ENCODE peak calls at places on chromosomes 3 and 15, in six cellular contexts. D is right atrium auricular region, C is cardiac muscle cell, H is tibial artery, U is ovary, V is tibial nerve. X is an unnamed sample. For H3K4me1 and H3K27me3, the result is how much of the 10 kb centered on the place peaks cover.

GRCh38 chr3:158909870-158910269 is 108.0 kb downstream of the MFSD1 start:
- DNase-seq in D (no peak), C (no peak), H (no peak), U (no peak), V (no peak), X (no peak)

GRCh38 chr3:21237638-21238037 is 513.4 kb downstream of the ZNF385D start:
- DNase-seq in D (no peak), C (no peak), H (no peak), U (no peak), V (no peak), X (no peak)

GRCh38 chr3:135237371-135237770 is 442.3 kb downstream of the EPHB1 start:
- DNase-seq in D (no peak), C (no peak), H (no peak), U (no peak), V (no peak), X (no peak)

GRCh38 chr15:74564182-74564581 is 23.2 kb downstream of the ARID3B start:
- DNase-seq in D (no peak), C (no peak), H (no peak), U (no peak), V (no peak), X (no peak)

GRCh38 chr15:86002444-86002843 is 77.2 kb upstream of the AGBL1 start:
- DNase-seq in D (no peak), C (no peak), H (no peak), U (no peak), V (no peak), X (peak)

GRCh38 chr15:87863152-87863551 is 393.4 kb downstream of the NTRK3 start:
- DNase-seq in D (no peak), C (peak), H (no peak), U (no peak), V (no peak), X (peak)

GRCh38 chr3:170440346-170440745 is 21.7 kb downstream of the CLDN11 start:
- DNase-seq in D (no peak), C (no peak), H (no peak), U (no peak), V (no peak), X (no peak)

GRCh38 chr3:169128579-169128978 is 534.9 kb downstream of the MECOM start:
- DNase-seq in D (no peak), C (no peak), H (no peak), U (no peak), V (no peak), X (no peak)

GRCh38 chr15:96027501-96027900 is 303.0 kb upstream of the NR2F2 start:
- DNase-seq in D (no peak), C (no peak), H (no peak), U (no peak), V (no peak), X (no peak)

GRCh38 chr3:181252626-181253025 is 263.1 kb upstream of the DNAJC19 start:
- DNase-seq in D (no peak), C (no peak), H (no peak), U (no peak), V (no peak), X (no peak)

GRCh38 chr3:170740726-170741591 is 129.0 kb downstream of the RPL22L1 start:
- DNase-seq in D (peak), C (no peak), H (peak), U (peak), V (peak), X (peak)

GRCh38 chr15:80152896-80153876 is at the start of gene FAH:
- DNase-seq in D (no peak), C (peak), H (no peak), U (no peak), V (no peak), X (peak)

GRCh38 chr15:80568298-80568697 is 126.8 kb upstream of the ABHD17C start:
- DNase-seq in D (no peak), C (no peak), H (no peak), U (no peak), V (no peak), X (peak)

GRCh38 chr3:194057570-194058188 is 78.3 kb upstream of the HES1 start:
- DNase-seq in D (no peak), C (no peak), H (no peak), U (no peak), V (no peak), X (no peak)

GRCh38 chr3:60136606-60137005 is 1086.8 kb upstream of the CFAP20DC start:
- DNase-seq in D (no peak), C (no peak), H (no peak), U (no peak), V (no peak), X (no peak)

GRCh38 chr3:74048686-74049085 is 423.9 kb upstream of the PDZRN3 start:
- DNase-seq in D (no peak), C (no peak), H (no peak), U (no peak), V (no peak), X (no peak)

GRCh38 chr3:4752201-4753072 is 226.8 kb upstream of the BHLHE40 start:
- DNase-seq in D (no peak), C (peak), H (no peak), U (no peak), V (no peak), X (no peak)

GRCh38 chr3:36907911-36908646 is 36.8 kb downstream of the TRANK1 start:
- DNase-seq in D (peak), C (no peak), H (peak), U (peak), V (peak), X (no peak)

GRCh38 chr3:198112031-198112430 is 152.0 kb downstream of the LMLN start:
- DNase-seq in D (no peak), C (no peak), H (no peak), U (no peak), V (no peak), X (no peak)

GRCh38 chr3:59546522-59546921 is 496.7 kb upstream of the CFAP20DC start:
- DNase-seq in D (no peak), C (no peak), H (no peak), U (no peak), V (no peak), X (no peak)

GRCh38 chr3:177817746-177818145 is 620.5 kb upstream of the TBL1XR1 start:
- DNase-seq in D (no peak), C (no peak), H (no peak), U (no peak), V (no peak), X (no peak)

GRCh38 chr3:177823701-177824189 is 626.5 kb upstream of the TBL1XR1 start:
- DNase-seq in D (no peak), C (no peak), H (no peak), U (no peak), V (no peak), X (no peak)

GRCh38 chr3:177822826-177823225 is 625.5 kb upstream of the TBL1XR1 start:
- DNase-seq in D (no peak), C (no peak), H (no peak), U (no peak), V (no peak), X (no peak)

GRCh38 chr3:177818712-177819111 is 621.4 kb upstream of the TBL1XR1 start:
- DNase-seq in D (no peak), C (no peak), H (no peak), U (no peak), V (no peak), X (no peak)

GRCh38 chr3:177820683-177821316 is 623.5 kb upstream of the TBL1XR1 start:
- DNase-seq in D (no peak), C (no peak), H (no peak), U (no peak), V (no peak), X (no peak)
- H3K4me1 ChIP-seq in D (under half), C (under half), H (under half), U (under half), V (under half), X (under half)

DNA sequence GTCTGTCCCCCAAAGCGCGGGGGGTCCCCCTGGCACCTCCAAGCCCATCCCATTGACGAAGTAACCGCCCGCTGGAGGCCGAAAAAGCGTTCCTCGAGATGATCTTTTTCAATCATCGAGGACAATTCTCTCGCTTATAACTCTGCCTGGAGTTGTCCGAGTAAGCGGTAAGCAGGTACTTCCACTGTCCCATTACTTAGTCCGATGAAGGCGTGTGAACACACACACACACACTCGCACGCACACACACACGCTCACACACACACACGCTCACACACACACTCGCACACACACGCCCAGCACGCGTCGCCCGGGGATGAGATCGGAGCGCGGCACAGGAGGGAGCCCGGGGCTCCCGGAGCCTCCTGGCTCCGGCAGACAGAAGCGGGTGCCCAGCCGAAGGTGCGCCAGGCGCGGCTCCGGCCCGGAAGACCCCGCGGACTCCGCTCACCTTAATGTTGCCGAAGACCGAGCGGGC is 430 bp downstream of the SLCO2A1 start:
- DNase-seq in D (no peak), C (no peak), H (no peak), U (peak), V (no peak), X (no peak)
- H3K27ac ChIP-seq in D (peak), C (no peak), H (no peak), U (no peak), V (no peak), X (no peak)

DNA sequence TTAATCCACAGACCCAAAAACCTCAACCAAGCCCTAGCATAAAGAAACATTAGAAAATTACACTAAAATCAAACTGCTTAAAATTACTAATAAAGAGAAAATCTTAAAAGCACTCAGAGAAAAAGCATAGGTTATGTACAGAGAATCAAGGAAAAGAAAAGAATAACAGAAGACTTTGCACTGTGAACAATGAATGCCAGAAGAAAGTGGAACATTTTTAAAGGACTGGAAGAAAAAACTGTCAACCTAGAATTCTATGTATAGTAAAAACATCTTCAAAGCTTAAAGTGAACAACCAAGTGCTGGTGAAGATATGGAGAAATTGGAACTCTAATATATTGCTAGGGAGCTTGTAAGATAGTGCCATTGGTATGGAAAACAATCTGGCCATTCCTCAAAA is 82.7 kb upstream of the SLC6A11 start:
- DNase-seq in D (no peak), C (no peak), H (no peak), U (no peak), V (no peak), X (no peak)
- H3K27me3 ChIP-seq in D (under half), C (under half), H (under half), U (under half), V (under half), X (under half)

GRCh38 chr3:139300416-139300815 is 43.4 kb upstream of the MRPS22 start:
- DNase-seq in D (no peak), C (no peak), H (no peak), U (no peak), V (no peak), X (no peak)
- H3K4me1 ChIP-seq in D (under half), C (under half), H (under half), U (under half), V (under half), X (under half)

GRCh38 chr3:24145481-24145880 is 200.4 kb downstream of the NR1D2 start:
- DNase-seq in D (no peak), C (no peak), H (no peak), U (no peak), V (no peak), X (no peak)
- H3K27ac ChIP-seq in D (no peak), C (no peak), H (peak), U (no peak), V (no peak), X (peak)

DNA sequence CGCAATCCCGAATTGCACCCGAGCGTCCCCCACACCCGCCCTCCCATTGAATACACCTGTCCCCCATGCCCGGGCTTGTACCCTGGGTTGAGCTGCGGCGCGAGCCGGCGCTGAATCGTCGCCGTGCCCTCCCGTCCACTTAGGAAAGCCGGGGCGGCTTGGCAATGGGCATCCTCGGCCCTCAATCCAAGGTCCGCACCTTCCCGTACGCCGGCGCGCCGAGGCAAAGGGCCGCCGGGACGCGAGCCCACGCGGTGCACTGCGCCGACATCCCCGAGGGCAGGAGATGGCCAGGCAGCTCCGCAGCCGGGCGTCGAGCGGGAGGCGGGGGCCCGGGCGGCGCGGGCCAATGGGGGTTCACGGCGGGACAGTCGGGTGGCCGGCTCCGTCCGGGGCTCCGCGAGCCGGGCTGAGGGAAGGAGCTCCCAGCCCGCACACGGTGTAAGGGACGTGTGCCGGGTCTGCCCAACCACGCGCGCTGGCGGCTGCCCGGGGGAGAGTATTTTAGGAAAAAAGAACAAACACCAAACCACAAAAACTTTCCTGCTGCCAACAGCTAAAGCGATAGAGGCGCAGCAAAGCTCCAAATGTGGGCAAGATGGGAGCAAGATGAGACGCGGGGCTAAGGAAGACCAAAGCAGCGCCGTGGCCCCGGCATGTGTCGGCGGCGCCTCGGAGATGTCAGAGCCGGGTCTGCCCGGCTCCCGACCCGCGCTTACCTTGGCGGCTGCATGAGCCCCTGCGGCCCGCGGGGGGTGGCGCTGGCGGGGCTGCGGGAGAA is 621 bp downstream of the RGMA start:
- DNase-seq in D (no peak), C (peak), H (no peak), U (peak), V (no peak), X (peak)
- H3K27me3 ChIP-seq in D (under half), C (half or more), H (under half), U (under half), V (under half), X (under half)

GRCh38 chr3:129599073-129599472 is 7.4 kb downstream of the PLXND1 start:
- DNase-seq in D (no peak), C (no peak), H (no peak), U (no peak), V (no peak), X (no peak)
- H3K4me1 ChIP-seq in D (under half), C (under half), H (half or more), U (under half), V (under half), X (under half)

X was measured in SJCRH30.